ENCODE peak calls at places on chromosomes 4 and X, in ten cellular contexts. D, C, N, P, F, T, H, U, J and S are unnamed samples.

GRCh38 chrX:106670631-106671030 is 55.9 kb upstream of the RNF128 start:
- DNase-seq in D (no peak), C (no peak), N (no peak), P (no peak), F (peak), T (no peak), H (no peak), U (no peak), J (no peak), S (no peak)

GRCh38 chr4:176150283-176150682 is 45.1 kb downstream of the SPATA4 start:
- DNase-seq in D (no peak), C (no peak), N (no peak), P (no peak), F (peak), T (no peak), H (no peak), U (peak), J (no peak), S (no peak)

GRCh38 chr4:134001057-134001456 is 200.5 kb downstream of the PABPC4L start:
- DNase-seq in D (no peak), C (no peak), N (no peak), P (no peak), F (peak), T (no peak), H (no peak), U (peak), J (no peak), S (no peak)

GRCh38 chr4:27836505-27836904 is 975.9 kb downstream of the STIM2 start:
- DNase-seq in D (no peak), C (no peak), N (no peak), P (no peak), F (peak), T (no peak), H (no peak), U (no peak), J (no peak), S (no peak)

GRCh38 chrX:81259008-81259713 is 57.3 kb downstream of the SH3BGRL start:
- DNase-seq in D (no peak), C (no peak), N (no peak), P (no peak), F (peak), T (no peak), H (no peak), U (no peak), J (peak), S (no peak)

GRCh38 chr4:122788935-122789334 is 37.7 kb upstream of the FGF2 start:
- DNase-seq in D (no peak), C (no peak), N (no peak), P (no peak), F (no peak), T (no peak), H (no peak), U (no peak), J (no peak), S (no peak)

GRCh38 chr4:150033937-150034336 is 44.3 kb upstream of the DCLK2 start:
- DNase-seq in D (no peak), C (no peak), N (no peak), P (peak), F (no peak), T (no peak), H (no peak), U (peak), J (no peak), S (no peak)

GRCh38 chr4:127870688-127871087 is 10.0 kb upstream of the PLK4 start:
- DNase-seq in D (no peak), C (no peak), N (no peak), P (peak), F (peak), T (no peak), H (no peak), U (peak), J (no peak), S (no peak)

GRCh38 chr4:11904117-11904535 is 475.4 kb upstream of the HS3ST1 start:
- DNase-seq in D (no peak), C (peak), N (no peak), P (peak), F (no peak), T (peak), H (peak), U (no peak), J (peak), S (no peak)

GRCh38 chr4:145297556-145297955 is 117.2 kb upstream of the OTUD4 start:
- DNase-seq in D (no peak), C (no peak), N (no peak), P (no peak), F (no peak), T (no peak), H (no peak), U (no peak), J (no peak), S (no peak)

GRCh38 chrX:129823115-129823514 is 20.6 kb downstream of the ZDHHC9 start:
- DNase-seq in D (peak), C (no peak), N (peak), P (peak), F (no peak), T (peak), H (no peak), U (peak), J (peak), S (no peak)

GRCh38 chr4:140330311-140330900 is 43.0 kb upstream of the SCOC start:
- DNase-seq in D (peak), C (no peak), N (no peak), P (no peak), F (peak), T (no peak), H (no peak), U (peak), J (no peak), S (no peak)

GRCh38 chrX:12970691-12971202 is 4.2 kb upstream of the TMSB4X start:
- DNase-seq in D (peak), C (no peak), N (no peak), P (no peak), F (no peak), T (peak), H (no peak), U (peak), J (peak), S (no peak)

GRCh38 chrX:78199851-78200250 is 60.4 kb upstream of the TAF9B start:
- DNase-seq in D (peak), C (no peak), N (no peak), P (no peak), F (no peak), T (no peak), H (no peak), U (peak), J (no peak), S (no peak)

GRCh38 chr4:137700751-137701150 is 168.5 kb upstream of the PCDH18 start:
- DNase-seq in D (no peak), C (no peak), N (no peak), P (no peak), F (no peak), T (peak), H (no peak), U (no peak), J (no peak), S (no peak)

GRCh38 chrX:22338740-22339139 is 66.0 kb downstream of the CBLL2 start:
- DNase-seq in D (no peak), C (no peak), N (no peak), P (no peak), F (no peak), T (no peak), H (no peak), U (no peak), J (no peak), S (no peak)

GRCh38 chr4:55125087-55125721 is at the start of gene KDR:
- DNase-seq in D (peak), C (peak), N (peak), P (peak), F (no peak), T (peak), H (peak), U (peak), J (peak), S (peak)

GRCh38 chrX:135688137-135688536 is 25.3 kb upstream of the CT45A1 start:
- DNase-seq in D (peak), C (no peak), N (peak), P (no peak), F (no peak), T (no peak), H (no peak), U (peak), J (no peak), S (no peak)

GRCh38 chrX:46463682-46464081 is 81.5 kb downstream of the ZNF674 start:
- DNase-seq in D (no peak), C (no peak), N (no peak), P (no peak), F (no peak), T (no peak), H (no peak), U (no peak), J (no peak), S (no peak)

GRCh38 chr4:40874902-40875301 is 125.1 kb downstream of the NSUN7 start:
- DNase-seq in D (no peak), C (no peak), N (no peak), P (no peak), F (no peak), T (no peak), H (no peak), U (no peak), J (no peak), S (no peak)

GRCh38 chr4:173040200-173040599 is 128.4 kb upstream of the GALNT7 start:
- DNase-seq in D (peak), C (no peak), N (no peak), P (no peak), F (no peak), T (peak), H (no peak), U (peak), J (peak), S (no peak)

GRCh38 chrX:96183843-96184242 is 500.8 kb upstream of the DIAPH2 start:
- DNase-seq in D (no peak), C (no peak), N (no peak), P (no peak), F (no peak), T (no peak), H (no peak), U (peak), J (no peak), S (no peak)

GRCh38 chr4:2411786-2412510 is 6.5 kb downstream of the ZFYVE28 start:
- DNase-seq in D (peak), C (no peak), N (no peak), P (no peak), F (no peak), T (no peak), H (no peak), U (no peak), J (no peak), S (no peak)

GRCh38 chr4:109302366-109303140 is at the start of gene COL25A1:
- DNase-seq in D (peak), C (peak), N (peak), P (peak), F (no peak), T (peak), H (peak), U (no peak), J (peak), S (peak)

GRCh38 chr4:161505141-161505540 is 658.7 kb downstream of the FSTL5 start:
- DNase-seq in D (no peak), C (no peak), N (no peak), P (no peak), F (no peak), T (no peak), H (no peak), U (no peak), J (no peak), S (no peak)

GRCh38 chr4:113146876-113147358 is 97.5 kb downstream of the ANK2 start:
- DNase-seq in D (no peak), C (no peak), N (no peak), P (no peak), F (no peak), T (no peak), H (no peak), U (no peak), J (no peak), S (no peak)

GRCh38 chr4:7867701-7868429 is 71.8 kb downstream of the AFAP1 start:
- DNase-seq in D (no peak), C (no peak), N (no peak), P (no peak), F (peak), T (no peak), H (no peak), U (peak), J (no peak), S (no peak)

GRCh38 chr4:47876784-47877183 is 37.6 kb downstream of the NFXL1 start:
- DNase-seq in D (no peak), C (no peak), N (no peak), P (no peak), F (no peak), T (no peak), H (no peak), U (no peak), J (no peak), S (no peak)

GRCh38 chrX:13428055-13428786 is 108.4 kb upstream of the ATXN3L start:
- DNase-seq in D (peak), C (no peak), N (no peak), P (no peak), F (peak), T (no peak), H (no peak), U (peak), J (no peak), S (no peak)

GRCh38 chr4:161663844-161664243 is 500.0 kb downstream of the FSTL5 start:
- DNase-seq in D (no peak), C (no peak), N (no peak), P (no peak), F (no peak), T (no peak), H (no peak), U (no peak), J (no peak), S (no peak)

GRCh38 chrX:68462653-68463052 is 29.4 kb upstream of the OPHN1 start:
- DNase-seq in D (peak), C (peak), N (peak), P (peak), F (peak), T (no peak), H (no peak), U (peak), J (peak), S (no peak)

GRCh38 chr4:123411514-123411913 is 14.9 kb downstream of the SPRY1 start:
- DNase-seq in D (no peak), C (no peak), N (no peak), P (no peak), F (no peak), T (no peak), H (no peak), U (no peak), J (no peak), S (no peak)

GRCh38 chr4:185127021-185127925 is 15.8 kb upstream of the SLC25A4 start:
- DNase-seq in D (peak), C (peak), N (peak), P (peak), F (no peak), T (no peak), H (peak), U (no peak), J (no peak), S (peak)

GRCh38 chr4:92252846-92253245 is 50.9 kb upstream of the GRID2 start:
- DNase-seq in D (no peak), C (no peak), N (no peak), P (no peak), F (no peak), T (no peak), H (no peak), U (no peak), J (no peak), S (no peak)

GRCh38 chr4:56732301-56732700 is 51.2 kb upstream of the HOPX start:
- DNase-seq in D (no peak), C (no peak), N (no peak), P (no peak), F (no peak), T (no peak), H (no peak), U (no peak), J (no peak), S (no peak)

GRCh38 chr4:83522239-83522638 is 13.7 kb upstream of the GPAT3 start:
- DNase-seq in D (no peak), C (no peak), N (no peak), P (no peak), F (no peak), T (no peak), H (no peak), U (no peak), J (no peak), S (no peak)

GRCh38 chrX:39577206-39577605 is 520.6 kb downstream of the BCOR start:
- DNase-seq in D (no peak), C (no peak), N (no peak), P (no peak), F (peak), T (no peak), H (no peak), U (peak), J (no peak), S (no peak)

GRCh38 chr4:72418458-72418857 is 150.6 kb downstream of the ADAMTS3 start:
- DNase-seq in D (no peak), C (no peak), N (no peak), P (peak), F (peak), T (peak), H (no peak), U (peak), J (peak), S (no peak)

DNA sequence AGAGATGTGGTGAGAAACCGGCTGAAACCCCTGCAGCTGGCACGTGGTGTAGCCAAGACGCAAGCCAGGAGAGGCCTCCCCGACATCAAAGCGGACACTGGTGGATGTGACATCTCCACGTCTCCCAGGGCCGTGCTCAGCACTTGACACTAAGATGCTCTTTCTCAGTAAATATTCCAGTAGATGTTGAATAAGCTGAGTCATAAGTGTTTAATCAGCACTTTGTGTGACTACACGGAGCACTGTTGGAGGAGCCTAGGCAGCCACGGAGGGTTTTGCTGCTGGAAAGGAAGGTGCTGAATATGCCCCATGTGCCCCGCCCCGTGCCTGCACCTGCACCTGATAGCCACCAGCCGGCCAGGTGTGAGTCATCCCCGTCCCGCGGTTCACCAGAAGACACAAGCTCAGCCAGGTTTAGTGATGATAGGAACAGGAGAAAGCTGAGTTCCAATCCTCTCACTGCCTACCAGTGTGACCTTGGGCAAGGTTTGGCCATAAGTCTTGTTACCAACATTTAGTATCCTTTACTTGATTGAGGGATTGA is 29.0 kb upstream of the C4orf50 start:
- DNase-seq in D (no peak), C (no peak), N (no peak), P (no peak), F (no peak), T (no peak), H (no peak), U (peak), J (no peak), S (no peak)
- TF ChIP-seq CTCF in D (no peak), C (no peak), N (no peak), P (no peak), F (no peak), T (no peak), H (no peak), U (no peak), J (no peak), S (no peak)

GRCh38 chr4:148056879-148057278 is 325.0 kb downstream of the ARHGAP10 start:
- DNase-seq in D (peak), C (no peak), N (no peak), P (peak), F (peak), T (peak), H (peak), U (peak), J (no peak), S (no peak)

GRCh38 chr4:148052448-148052847 is 320.6 kb downstream of the ARHGAP10 start:
- DNase-seq in D (no peak), C (no peak), N (no peak), P (no peak), F (no peak), T (no peak), H (no peak), U (no peak), J (no peak), S (no peak)

GRCh38 chr4:148055844-148056243 is 324.0 kb downstream of the ARHGAP10 start:
- DNase-seq in D (no peak), C (no peak), N (no peak), P (no peak), F (no peak), T (no peak), H (no peak), U (no peak), J (no peak), S (no peak)

GRCh38 chr4:148053298-148054003 is 321.6 kb downstream of the ARHGAP10 start:
- DNase-seq in D (no peak), C (no peak), N (no peak), P (no peak), F (no peak), T (no peak), H (no peak), U (peak), J (no peak), S (no peak)

GRCh38 chr4:148054275-148054674 is 322.4 kb downstream of the ARHGAP10 start:
- DNase-seq in D (no peak), C (no peak), N (no peak), P (no peak), F (no peak), T (no peak), H (no peak), U (peak), J (no peak), S (no peak)
- TF ChIP-seq CTCF in D (no peak), C (no peak), N (no peak), P (no peak), F (no peak), T (no peak), H (no peak), U (no peak), J (no peak), S (no peak)

GRCh38 chr4:69896530-69897116 is 34.2 kb upstream of the CSN1S1 start:
- DNase-seq in D (peak), C (no peak), N (no peak), P (no peak), F (no peak), T (no peak), H (no peak), U (peak), J (no peak), S (no peak)
- TF ChIP-seq CTCF in D (peak), C (peak), N (peak), P (peak), F (peak), T (peak), H (peak), U (peak), J (no peak), S (peak)

GRCh38 chr4:32340591-32340990 is 1620.4 kb downstream of the PCDH7 start:
- DNase-seq in D (no peak), C (no peak), N (no peak), P (no peak), F (no peak), T (no peak), H (no peak), U (peak), J (no peak), S (no peak)
- TF ChIP-seq CTCF in D (peak), C (no peak), N (no peak), P (no peak), F (no peak), T (no peak), H (no peak), U (peak), J (no peak), S (no peak)

GRCh38 chrX:131861088-131861787 is 161.9 kb upstream of the STK26 start:
- DNase-seq in D (no peak), C (no peak), N (no peak), P (no peak), F (no peak), T (no peak), H (no peak), U (no peak), J (no peak), S (no peak)
- TF ChIP-seq CTCF in D (no peak), C (no peak), N (no peak), P (no peak), F (no peak), T (no peak), H (no peak), U (no peak), J (no peak), S (no peak)

DNA sequence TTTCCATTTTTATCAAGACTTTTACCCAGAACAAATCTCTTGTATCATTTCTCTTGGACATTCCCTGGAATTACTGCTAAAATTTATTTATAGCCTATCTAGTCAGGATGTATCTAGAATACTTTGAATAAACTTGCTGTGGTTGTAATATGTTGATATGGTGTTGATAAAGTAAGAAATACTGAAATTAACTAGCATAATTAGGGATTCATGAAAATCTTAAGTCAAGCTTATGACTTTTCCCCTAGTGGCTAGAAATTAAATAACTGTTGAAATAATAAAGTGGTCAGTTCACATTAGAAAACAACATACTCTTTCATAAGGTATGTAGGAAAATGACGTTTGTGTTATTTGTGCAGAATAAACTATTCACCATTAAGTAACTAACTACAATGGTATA is 73.1 kb upstream of the ANKRD50 start:
- DNase-seq in D (no peak), C (no peak), N (no peak), P (no peak), F (no peak), T (no peak), H (no peak), U (no peak), J (no peak), S (no peak)
- TF ChIP-seq CTCF in D (peak), C (no peak), N (peak), P (no peak), F (peak), T (no peak), H (no peak), U (no peak), J (no peak), S (peak)